ENCODE peak calls at places on chromosomes 16 and 17, in eight cellular contexts. I is heart right ventricle, X is prostate gland, T is stomach, F is Caco-2, K is A549, E is heart left ventricle, N is breast epithelium. S is an unnamed sample.

GRCh38 chr17:62017496-62017895 is 47.6 kb downstream of the MED13 start:
- DNase-seq in I (no peak), X (no peak), T (no peak), F (no peak), K (peak; percentile 14), E (no peak), N (no peak), S (no peak)

GRCh38 chr16:87092958-87093357 is 224.2 kb downstream of the C16orf95 start:
- DNase-seq in I (no peak), X (no peak), T (no peak), F (no peak), K (no peak), E (no peak), N (no peak), S (no peak)

GRCh38 chr17:72388765-72389473 is 268.1 kb downstream of the SOX9 start:
- DNase-seq in I (no peak), X (no peak), T (no peak), F (no peak), K (peak; percentile 90), E (no peak), N (no peak), S (no peak)

GRCh38 chr17:50095626-50096037 is 481 bp downstream of the PDK2 start:
- DNase-seq in I (no peak), X (no peak), T (no peak), F (no peak), K (no peak), E (no peak), N (no peak), S (no peak)

GRCh38 chr17:8698142-8699050 is 46.2 kb downstream of the CCDC42 start:
- DNase-seq in I (peak; percentile 62), X (peak; percentile 68), T (no peak), F (no peak), K (no peak), E (peak; percentile 79), N (peak; percentile 72), S (no peak)

GRCh38 chr16:6016530-6017184 is 919.1 kb upstream of the EEF2KMT start:
- DNase-seq in I (no peak), X (no peak), T (no peak), F (peak; percentile 35), K (peak; percentile 46), E (no peak), N (no peak), S (no peak)

GRCh38 chr16:69328854-69329316 is 1.5 kb downstream of the PDF start:
- DNase-seq in I (no peak), X (no peak), T (no peak), F (no peak), K (no peak), E (no peak), N (no peak), S (no peak)

GRCh38 chr16:47581114-47581513 is 120.0 kb downstream of the PHKB start:
- DNase-seq in I (no peak), X (no peak), T (no peak), F (no peak), K (peak; percentile 26), E (no peak), N (no peak), S (no peak)

GRCh38 chr17:54968954-54969400 is 412 bp downstream of the STXBP4 start:
- DNase-seq in I (peak; percentile 20), X (peak; percentile 24), T (no peak), F (no peak), K (no peak), E (no peak), N (no peak), S (no peak)

GRCh38 chr17:65049085-65049756 is 7.3 kb downstream of the GNA13 start:
- DNase-seq in I (no peak), X (no peak), T (no peak), F (no peak), K (no peak), E (no peak), N (no peak), S (no peak)

GRCh38 chr17:73942668-73943415 is 260.6 kb upstream of the RPL38 start:
- DNase-seq in I (no peak), X (no peak), T (no peak), F (no peak), K (no peak), E (no peak), N (no peak), S (no peak)

GRCh38 chr16:3045758-3046505 is 429 bp upstream of the MMP25 start:
- DNase-seq in I (no peak), X (no peak), T (no peak), F (no peak), K (no peak), E (no peak), N (no peak), S (no peak)

DNA sequence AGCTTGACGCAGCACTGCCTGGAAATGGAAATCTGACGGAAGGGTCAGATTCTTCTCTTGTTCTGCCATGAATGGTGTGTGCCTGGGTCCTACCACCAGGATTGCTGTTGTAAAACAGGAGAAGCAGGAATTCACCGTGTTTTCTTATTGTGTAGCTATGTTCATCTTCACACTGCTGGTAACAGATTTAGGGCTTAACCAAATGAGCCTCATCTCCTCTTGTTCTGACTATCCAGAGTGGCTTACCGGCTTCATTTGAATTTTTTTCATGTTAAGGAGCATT is 97.3 kb upstream of the CHMP6 start:
- DNase-seq in I (no peak), X (no peak), T (no peak), F (no peak), K (peak; percentile 22), E (no peak), N (no peak), S (no peak)
- TF ChIP-seq CTCF in I (no peak), X (no peak), T (no peak), F (peak; percentile 9), K (no peak), E (no peak), N (no peak), S (no peak)

DNA sequence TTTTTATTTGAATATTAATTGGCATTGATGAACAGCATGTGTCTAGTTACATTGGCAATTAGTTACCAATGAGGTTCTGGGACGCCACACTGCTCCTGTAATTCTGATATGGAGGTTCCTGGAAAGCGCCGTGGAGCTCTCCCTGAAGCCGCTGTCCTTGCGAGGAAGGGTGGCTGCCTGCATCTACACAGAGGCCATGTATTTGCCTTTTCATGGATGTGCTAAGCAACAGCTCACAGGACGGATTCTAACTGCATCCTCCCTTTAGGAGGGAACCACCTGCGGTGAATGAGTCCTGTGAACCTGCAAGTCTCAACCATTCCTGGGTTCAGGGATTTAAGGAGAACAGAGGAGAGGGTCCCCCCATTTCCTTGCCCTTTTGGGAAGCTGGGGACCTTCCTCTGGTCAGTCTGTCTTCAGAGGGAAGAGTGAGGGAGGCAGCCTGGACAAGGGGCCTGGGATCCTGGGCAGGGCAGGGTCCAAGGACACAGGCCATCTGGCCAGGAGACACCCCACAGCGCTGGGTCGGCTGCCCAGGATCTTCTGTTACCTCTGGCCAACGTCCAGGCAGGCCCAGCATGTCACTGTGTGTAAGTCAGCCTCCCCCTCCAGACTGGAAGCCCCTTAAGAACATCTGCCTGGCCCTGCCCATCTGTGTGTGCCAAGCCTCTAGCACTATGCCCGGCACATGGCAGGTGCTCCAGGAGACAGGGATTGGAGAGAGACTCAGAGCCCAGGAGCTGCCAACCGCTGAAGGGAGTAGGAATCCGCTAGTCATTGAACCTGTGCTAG is 314.1 kb upstream of the TNRC6C start:
- DNase-seq in I (no peak), X (no peak), T (no peak), F (no peak), K (no peak), E (no peak), N (no peak), S (no peak)
- TF ChIP-seq CTCF in I (no peak), X (no peak), T (no peak), F (no peak), K (no peak), E (no peak), N (no peak), S (no peak)

DNA sequence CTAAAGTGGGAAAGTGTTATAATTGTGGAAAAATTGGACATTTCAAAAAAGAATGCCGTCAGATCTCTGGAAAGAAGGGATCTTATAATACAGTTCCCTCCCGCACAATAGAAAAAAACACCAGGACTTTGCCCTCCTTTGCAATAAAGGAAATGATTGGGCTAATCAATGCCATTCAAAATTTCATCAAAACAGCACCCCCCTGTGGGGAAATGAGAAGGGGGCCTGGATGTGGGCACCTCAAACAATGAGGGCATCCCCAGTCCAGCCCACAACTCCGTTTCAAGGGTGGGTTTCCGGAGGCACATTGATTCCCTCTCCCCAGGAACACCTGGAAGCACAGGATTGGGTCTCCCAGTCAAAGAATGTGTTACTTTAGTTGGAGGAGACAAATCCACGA is 26.1 kb downstream of the CD300LG start:
- DNase-seq in I (no peak), X (no peak), T (no peak), F (no peak), K (no peak), E (no peak), N (no peak), S (no peak)
- TF ChIP-seq CTCF in I (no peak), X (no peak), T (no peak), F (no peak), K (no peak), E (no peak), N (no peak), S (no peak)

GRCh38 chr16:28556914-28557320 is 3.2 kb downstream of the SGF29 start:
- DNase-seq in I (no peak), X (no peak), T (no peak), F (no peak), K (no peak), E (no peak), N (no peak), S (no peak)

GRCh38 chr16:28554634-28555423 is 1.1 kb downstream of the SGF29 start:
- DNase-seq in I (no peak), X (no peak), T (no peak), F (no peak), K (no peak), E (no peak), N (no peak), S (no peak)

GRCh38 chr16:28549301-28549899 is 4.3 kb upstream of the SGF29 start:
- DNase-seq in I (no peak), X (no peak), T (no peak), F (peak; percentile 39), K (peak; percentile 62), E (no peak), N (no peak), S (no peak)

GRCh38 chr16:28555593-28555992 is 1.9 kb downstream of the SGF29 start:
- DNase-seq in I (no peak), X (no peak), T (no peak), F (no peak), K (no peak), E (no peak), N (no peak), S (no peak)

DNA sequence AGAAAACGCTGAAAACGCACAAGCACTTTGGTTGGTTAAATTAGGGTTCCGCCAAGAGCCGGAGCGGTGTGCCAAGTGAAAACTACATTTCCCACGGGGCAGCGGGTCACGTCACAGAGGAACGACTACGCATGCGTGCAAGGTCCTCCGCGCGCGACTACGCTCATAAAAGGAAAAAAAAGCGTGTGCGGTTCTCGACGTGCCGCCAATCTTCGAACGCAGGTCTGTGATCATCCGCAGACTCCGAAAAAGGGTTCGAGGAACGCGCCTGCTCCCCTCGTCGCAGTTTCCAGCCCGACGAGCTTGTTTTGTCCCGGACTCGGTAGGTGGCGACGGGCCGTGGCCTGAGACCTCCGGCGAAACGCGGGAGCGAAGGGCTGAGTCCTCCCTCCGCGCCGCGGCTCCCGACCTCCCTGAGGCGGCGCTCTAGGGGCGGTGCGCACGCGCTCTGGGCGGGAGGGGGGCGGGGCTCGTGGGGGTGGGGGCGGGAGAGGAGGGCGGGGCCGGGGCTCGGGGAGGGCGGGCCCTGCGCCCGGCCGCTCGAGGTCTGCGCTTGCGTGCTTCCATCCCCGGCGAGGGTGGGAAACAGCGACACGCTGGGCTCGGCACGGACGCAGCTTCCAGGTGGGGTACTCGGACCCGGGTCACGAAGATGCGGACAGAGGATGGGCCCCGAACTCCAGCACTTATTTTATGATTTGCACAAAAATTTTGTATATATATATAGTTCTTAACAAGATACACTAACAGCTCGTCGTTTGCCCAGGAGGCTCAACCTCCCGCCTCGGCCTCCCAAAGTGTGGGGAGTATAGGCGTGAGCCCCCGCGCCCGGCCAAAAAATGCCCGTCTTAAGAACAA is at the start of gene SGF29:
- DNase-seq in I (peak; percentile 95), X (peak; percentile 89), T (peak; percentile 95), F (peak; percentile 87), K (peak; percentile 93), E (peak; percentile 94), N (peak; percentile 94), S (peak; percentile 92)
- TF ChIP-seq CTCF in I (no peak), X (peak; percentile 37), T (no peak), F (peak; percentile 22), K (peak; percentile 41), E (no peak), N (no peak), S (peak; percentile 72)

S was measured in dorsolateral prefrontal cortex.